ENCODE peak calls at places on chromosomes 1 and 21, in five cellular contexts. D is left colon; P is PC-9; V is WTC11; X is effector CD4-positive, alpha-beta T cell. Q is an unnamed sample.

GRCh38 chr1:188557052-188557451 is 1728.3 kb downstream of the PLA2G4A start:
- DNase-seq in X (no peak), D (no peak), P (no peak), V (no peak), Q (no peak)

GRCh38 chr1:112797221-112797620 is 82.1 kb upstream of the PPM1J start:
- DNase-seq in P (no peak), V (no peak), X (no peak), D (no peak), Q (no peak)

GRCh38 chr1:22074803-22075202 is 22.3 kb downstream of the CDC42 start:
- DNase-seq in X (no peak), P (no peak), V (no peak), D (no peak), Q (no peak)

GRCh38 chr1:199612976-199613774 is 414.3 kb upstream of the NR5A2 start:
- DNase-seq in V (no peak), D (no peak), X (no peak), P (peak; percentile 93), Q (no peak)

GRCh38 chr1:105399718-105400117 is 1650.0 kb downstream of the AMY1C start:
- DNase-seq in V (no peak), X (no peak), P (no peak), D (no peak), Q (no peak)

GRCh38 chr1:155184351-155184811 is 10.7 kb downstream of the TRIM46 start:
- DNase-seq in P (no peak), D (no peak), V (no peak), X (no peak), Q (no peak)

GRCh38 chr1:95453053-95453452 is 219.0 kb downstream of the RWDD3 start:
- DNase-seq in V (no peak), X (no peak), D (no peak), P (no peak), Q (no peak)

GRCh38 chr1:53207726-53208125 is 11.1 kb downstream of the CPT2 start:
- DNase-seq in D (no peak), P (no peak), X (no peak), V (no peak), Q (no peak)

GRCh38 chr21:25657140-25657539 is 18.1 kb downstream of the JAM2 start:
- DNase-seq in D (no peak), X (no peak), P (no peak), V (no peak), Q (no peak)

GRCh38 chr1:97849350-97850339 is 71.2 kb downstream of the DPYD start:
- DNase-seq in P (peak; percentile 79), V (no peak), X (no peak), D (no peak), Q (no peak)

GRCh38 chr1:226864311-226864710 is 6.1 kb upstream of the PSEN2 start:
- DNase-seq in P (no peak), D (no peak), V (no peak), X (no peak), Q (no peak)

GRCh38 chr1:58426918-58427317 is 119.6 kb downstream of the OMA1 start:
- DNase-seq in V (no peak), X (no peak), D (peak; percentile 16), P (no peak), Q (no peak)

GRCh38 chr21:34762761-34763160 is 94.0 kb downstream of the CLIC6 start:
- DNase-seq in X (no peak), P (no peak), D (no peak), V (no peak), Q (no peak)

GRCh38 chr1:156963621-156964020 is 43.2 kb downstream of the LRRC71 start:
- DNase-seq in P (no peak), X (peak; percentile 13), V (no peak), D (peak; percentile 23), Q (peak; percentile 33)

GRCh38 chr1:87598429-87598828 is 269.7 kb downstream of the LMO4 start:
- DNase-seq in V (peak; percentile 63), X (no peak), P (no peak), D (no peak), Q (no peak)

GRCh38 chr1:12546771-12547585 is 71.0 kb downstream of the DHRS3 start:
- DNase-seq in X (no peak), P (no peak), D (no peak), V (no peak), Q (no peak)

GRCh38 chr1:15323351-15323988 is 76.4 kb downstream of the FHAD1 start:
- DNase-seq in X (peak; percentile 63), V (peak; percentile 80), D (peak; percentile 82), P (peak; percentile 46), Q (peak; percentile 74)

GRCh38 chr1:92701147-92701546 is 83.8 kb downstream of the EVI5 start:
- DNase-seq in X (no peak), P (no peak), D (no peak), V (no peak), Q (no peak)

GRCh38 chr1:32753532-32754281 is 51.1 kb upstream of the SYNC start:
- DNase-seq in P (peak; percentile 77), D (peak; percentile 79), X (peak; percentile 65), V (peak; percentile 89), Q (peak; percentile 65)

GRCh38 chr1:182413486-182413885 is 13.0 kb upstream of the TEDDM1 start:
- DNase-seq in V (no peak), D (no peak), P (no peak), X (no peak), Q (no peak)

GRCh38 chr1:225847610-225848009 is 34.6 kb downstream of the TMEM63A start:
- DNase-seq in X (no peak), D (peak; percentile 63), V (no peak), P (no peak), Q (no peak)

GRCh38 chr1:43363283-43363934 is 4.4 kb downstream of the ELOVL1 start:
- DNase-seq in X (no peak), P (no peak), V (no peak), D (peak; percentile 51), Q (no peak)

GRCh38 chr1:43069481-43070050 is 102.5 kb downstream of the EBNA1BP2 start:
- DNase-seq in D (no peak), P (no peak), V (peak; percentile 28), X (no peak), Q (no peak)

GRCh38 chr1:22903113-22903512 is 69.6 kb downstream of the LACTBL1 start:
- DNase-seq in P (no peak), D (no peak), X (no peak), V (no peak), Q (no peak)

GRCh38 chr1:53395671-53396215 is 63.5 kb upstream of the DMRTB1 start:
- DNase-seq in X (no peak), P (peak; percentile 12), D (no peak), V (no peak), Q (no peak)

GRCh38 chr21:20882462-20883415 is 115.5 kb upstream of the NCAM2 start:
- DNase-seq in D (peak; percentile 45), V (peak; percentile 47), X (no peak), P (no peak), Q (no peak)

GRCh38 chr1:201016211-201016651 is 7.3 kb downstream of the KIF21B start:
- DNase-seq in V (no peak), P (peak; percentile 25), D (peak; percentile 71), X (no peak), Q (no peak)

GRCh38 chr1:42081475-42081874 is 71.7 kb upstream of the GUCA2B start:
- DNase-seq in P (no peak), D (peak; percentile 72), V (no peak), X (no peak), Q (no peak)

GRCh38 chr1:38076038-38076437 is 29.4 kb upstream of the POU3F1 start:
- DNase-seq in X (no peak), D (no peak), P (no peak), V (peak; percentile 75), Q (no peak)

GRCh38 chr1:157580179-157580827 is 17.6 kb downstream of the FCRL4 start:
- DNase-seq in X (peak; percentile 8), D (no peak), V (peak; percentile 36), P (peak; percentile 54), Q (no peak)

GRCh38 chr1:38657441-38657840 is 202.1 kb downstream of the RRAGC start:
- DNase-seq in P (no peak), D (no peak), X (no peak), V (no peak), Q (no peak)

GRCh38 chr1:165828103-165828558 is 717 bp downstream of the UCK2 start:
- DNase-seq in D (peak; percentile 54), V (peak; percentile 40), P (no peak), X (peak; percentile 7), Q (peak; percentile 17)

GRCh38 chr1:97820470-97821188 is 100.2 kb downstream of the DPYD start:
- DNase-seq in V (no peak), X (no peak), P (peak; percentile 43), D (no peak), Q (peak; percentile 13)

GRCh38 chr1:52595061-52595460 is 7.1 kb upstream of the GPX7 start:
- DNase-seq in V (no peak), X (no peak), D (no peak), P (no peak), Q (no peak)

GRCh38 chr1:119209943-119210342 is 69.5 kb upstream of the WARS2 start:
- DNase-seq in D (no peak), X (no peak), P (no peak), V (no peak), Q (no peak)

GRCh38 chr1:200907611-200908097 is 13.0 kb downstream of the INAVA start:
- DNase-seq in D (no peak), X (no peak), P (peak; percentile 62), V (no peak), Q (no peak)